ENCODE peak calls at places on chromosome 21, in ten cellular contexts. Q is IMR-90, W is spleen, Y is pancreas, V is heart left ventricle, N is cardiac muscle cell, O is fibroblast of lung, Z is heart right ventricle, L is endodermal cell, X is PC-9. B is an unnamed sample. For H3K4me1 and H3K27me3, the result is how much of the 10 kb centered on the place peaks cover.

GRCh38 chr21:43571976-43572375 is 87.3 kb downstream of the HSF2BP start:
- DNase-seq in Q (no peak), W (no peak), Y (no peak), V (no peak), N (no peak), O (no peak), Z (peak), L (no peak), X (no peak), B (no peak)

GRCh38 chr21:31158789-31159581 is 120.7 kb upstream of the KRTAP19-8 start:
- DNase-seq in Q (peak), W (no peak), Y (no peak), V (no peak), N (no peak), O (peak), Z (no peak), L (peak), X (no peak), B (no peak)

GRCh38 chr21:36859744-36860501 is 106.5 kb downstream of the HLCS start:
- DNase-seq in Q (peak), W (peak), Y (peak), V (peak), N (peak), O (peak), Z (peak), L (peak), X (peak), B (peak)

GRCh38 chr21:26351661-26352060 is 181.1 kb upstream of the APP start:
- DNase-seq in Q (no peak), W (no peak), Y (no peak), V (no peak), N (no peak), O (no peak), Z (no peak), L (no peak), X (no peak), B (no peak)

GRCh38 chr21:41369915-41370839 is 8.3 kb downstream of the MX2 start:
- DNase-seq in Q (no peak), W (peak), Y (peak), V (peak), N (no peak), O (no peak), Z (peak), L (no peak), X (no peak), B (no peak)

GRCh38 chr21:18275740-18276139 is 31.1 kb downstream of the CHODL start:
- DNase-seq in Q (no peak), W (no peak), Y (no peak), V (no peak), N (no peak), O (no peak), Z (no peak), L (no peak), X (no peak), B (no peak)

GRCh38 chr21:35617491-35617890 is 442.8 kb downstream of the SETD4 start:
- DNase-seq in Q (no peak), W (no peak), Y (no peak), V (no peak), N (no peak), O (no peak), Z (no peak), L (no peak), X (no peak), B (no peak)

GRCh38 chr21:16406355-16406754 is 676.6 kb downstream of the USP25 start:
- DNase-seq in Q (no peak), W (no peak), Y (no peak), V (no peak), N (no peak), O (no peak), Z (no peak), L (no peak), X (no peak), B (no peak)

GRCh38 chr21:42687796-42688195 is 34.4 kb downstream of the PDE9A start:
- DNase-seq in Q (no peak), W (peak), Y (no peak), V (peak), N (no peak), O (no peak), Z (no peak), L (no peak), X (no peak), B (no peak)

GRCh38 chr21:46421756-46422555 is 36.7 kb upstream of the DIP2A start:
- DNase-seq in Q (no peak), W (no peak), Y (no peak), V (peak), N (no peak), O (no peak), Z (no peak), L (no peak), X (no peak), B (no peak)

GRCh38 chr21:34205811-34206635 is 132.6 kb downstream of the MRPS6 start:
- DNase-seq in Q (no peak), W (no peak), Y (no peak), V (no peak), N (no peak), O (peak), Z (no peak), L (no peak), X (no peak), B (no peak)

GRCh38 chr21:31750843-31751242 is 18.9 kb upstream of the SCAF4 start:
- DNase-seq in Q (peak), W (no peak), Y (no peak), V (no peak), N (no peak), O (no peak), Z (no peak), L (no peak), X (no peak), B (no peak)

GRCh38 chr21:31103163-31103562 is 64.9 kb upstream of the KRTAP19-8 start:
- DNase-seq in Q (no peak), W (no peak), Y (no peak), V (no peak), N (no peak), O (no peak), Z (no peak), L (no peak), X (no peak), B (no peak)

GRCh38 chr21:27246741-27247140 is 279.9 kb upstream of the ADAMTS5 start:
- DNase-seq in Q (peak), W (no peak), Y (no peak), V (no peak), N (no peak), O (peak), Z (no peak), L (no peak), X (no peak), B (no peak)

GRCh38 chr21:38990424-38990794 is 184.7 kb downstream of the ETS2 start:
- DNase-seq in Q (no peak), W (no peak), Y (no peak), V (no peak), N (no peak), O (no peak), Z (no peak), L (peak), X (no peak), B (no peak)

GRCh38 chr21:27476696-27477095 is 509.8 kb upstream of the ADAMTS5 start:
- DNase-seq in Q (peak), W (no peak), Y (no peak), V (no peak), N (no peak), O (peak), Z (no peak), L (no peak), X (no peak), B (peak)

GRCh38 chr21:32320726-32321125 is 22.1 kb downstream of the MRAP start:
- DNase-seq in Q (no peak), W (no peak), Y (no peak), V (no peak), N (no peak), O (no peak), Z (no peak), L (no peak), X (no peak), B (no peak)

GRCh38 chr21:46552274-46552673 is 52.6 kb downstream of the S100B start:
- DNase-seq in Q (no peak), W (no peak), Y (no peak), V (no peak), N (no peak), O (no peak), Z (no peak), L (no peak), X (no peak), B (no peak)

GRCh38 chr21:42837421-42838211 is 41.7 kb downstream of the WDR4 start:
- DNase-seq in Q (no peak), W (peak), Y (no peak), V (no peak), N (no peak), O (no peak), Z (no peak), L (peak), X (no peak), B (no peak)

GRCh38 chr21:40923361-40923760 is 76.4 kb upstream of the DSCAM start:
- DNase-seq in Q (no peak), W (no peak), Y (no peak), V (no peak), N (no peak), O (no peak), Z (no peak), L (no peak), X (no peak), B (no peak)

GRCh38 chr21:42433946-42434551 is 30.3 kb downstream of the UBASH3A start:
- DNase-seq in Q (no peak), W (peak), Y (no peak), V (no peak), N (no peak), O (no peak), Z (no peak), L (no peak), X (peak), B (no peak)

GRCh38 chr21:33993286-33994231 is 78.0 kb upstream of the ATP5PO start:
- DNase-seq in Q (no peak), W (no peak), Y (no peak), V (no peak), N (no peak), O (no peak), Z (no peak), L (no peak), X (no peak), B (peak)

GRCh38 chr21:39184050-39184980 is 1.1 kb upstream of the PSMG1 start:
- DNase-seq in Q (no peak), W (no peak), Y (no peak), V (no peak), N (peak), O (no peak), Z (no peak), L (no peak), X (no peak), B (no peak)

GRCh38 chr21:36508948-36509347 is 29.0 kb upstream of the CLDN14 start:
- DNase-seq in Q (no peak), W (no peak), Y (no peak), V (no peak), N (no peak), O (no peak), Z (no peak), L (no peak), X (no peak), B (no peak)

GRCh38 chr21:33839167-33839716 is 76.4 kb downstream of the ATP5PO start:
- DNase-seq in Q (no peak), W (peak), Y (no peak), V (no peak), N (no peak), O (no peak), Z (no peak), L (peak), X (no peak), B (no peak)

GRCh38 chr21:16624468-16625102 is 888.3 kb upstream of the CXADR start:
- DNase-seq in Q (no peak), W (no peak), Y (no peak), V (no peak), N (no peak), O (no peak), Z (no peak), L (no peak), X (no peak), B (peak)

GRCh38 chr21:31366825-31367224 is 22.8 kb upstream of the TIAM1 start:
- DNase-seq in Q (peak), W (no peak), Y (no peak), V (no peak), N (no peak), O (peak), Z (no peak), L (no peak), X (peak), B (peak)

GRCh38 chr21:46617267-46618051 is 12.6 kb upstream of the S100B start:
- DNase-seq in Q (peak), W (no peak), Y (no peak), V (no peak), N (no peak), O (peak), Z (no peak), L (no peak), X (no peak), B (no peak)

GRCh38 chr21:39007985-39008384 is 175.3 kb downstream of the PSMG1 start:
- DNase-seq in Q (no peak), W (no peak), Y (no peak), V (no peak), N (no peak), O (no peak), Z (no peak), L (no peak), X (no peak), B (no peak)

GRCh38 chr21:42681296-42682206 is 28.1 kb downstream of the PDE9A start:
- DNase-seq in Q (no peak), W (peak), Y (no peak), V (peak), N (no peak), O (no peak), Z (no peak), L (no peak), X (no peak), B (no peak)

GRCh38 chr21:36282568-36283230 is 37.3 kb upstream of the MORC3 start:
- DNase-seq in Q (peak), W (no peak), Y (no peak), V (no peak), N (no peak), O (peak), Z (no peak), L (no peak), X (no peak), B (no peak)

GRCh38 chr21:16908087-16908486 is 604.8 kb upstream of the CXADR start:
- DNase-seq in Q (no peak), W (no peak), Y (no peak), V (no peak), N (no peak), O (no peak), Z (no peak), L (no peak), X (peak), B (peak)

GRCh38 chr21:31284797-31285397 is 59.2 kb downstream of the TIAM1 start:
- DNase-seq in Q (peak), W (no peak), Y (no peak), V (no peak), N (no peak), O (peak), Z (no peak), L (no peak), X (peak), B (no peak)

GRCh38 chr21:36964832-36965719 is 1.4 kb downstream of the HLCS start:
- DNase-seq in Q (no peak), W (no peak), Y (no peak), V (no peak), N (no peak), O (peak), Z (no peak), L (no peak), X (no peak), B (no peak)

GRCh38 chr21:36246080-36246631 is 73.8 kb upstream of the MORC3 start:
- DNase-seq in Q (no peak), W (no peak), Y (no peak), V (no peak), N (no peak), O (no peak), Z (no peak), L (no peak), X (peak), B (peak)

GRCh38 chr21:15057290-15057689 is 7.5 kb downstream of the NRIP1 start:
- DNase-seq in Q (no peak), W (no peak), Y (no peak), V (no peak), N (peak), O (no peak), Z (no peak), L (peak), X (no peak), B (no peak)
- H3K4me1 ChIP-seq in Q (under half), W (half or more), Y (under half), V (half or more), N (under half), O (under half), Z (half or more), L (under half), X (half or more), B (under half)

DNA sequence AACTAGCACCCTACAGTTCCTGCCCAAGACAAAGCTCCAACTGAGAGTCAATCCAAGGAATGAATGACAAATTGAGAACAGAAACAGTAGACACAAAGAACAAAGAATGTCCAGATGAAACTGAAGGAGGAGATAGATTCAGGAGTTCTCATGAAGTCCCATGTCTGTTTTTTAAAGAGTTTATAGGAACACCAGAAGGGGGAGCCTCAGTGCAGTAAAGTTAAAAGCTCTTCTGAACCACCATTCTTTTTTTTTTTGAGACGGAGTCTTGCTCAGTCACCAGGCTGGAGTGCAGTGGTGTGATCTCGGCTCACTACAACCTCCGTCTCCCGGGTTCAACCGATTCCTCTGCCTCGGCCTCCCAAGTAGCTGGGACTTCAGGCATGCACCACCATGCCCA is 323.6 kb downstream of the MRPL39 start:
- DNase-seq in Q (peak), W (no peak), Y (no peak), V (no peak), N (peak), O (peak), Z (no peak), L (peak), X (no peak), B (no peak)
- TF ChIP-seq CTCF in Q (peak), W (no peak), Y (peak), V (no peak), N (peak), O (peak), Z (peak), L (peak), X (peak), B (no peak)

DNA sequence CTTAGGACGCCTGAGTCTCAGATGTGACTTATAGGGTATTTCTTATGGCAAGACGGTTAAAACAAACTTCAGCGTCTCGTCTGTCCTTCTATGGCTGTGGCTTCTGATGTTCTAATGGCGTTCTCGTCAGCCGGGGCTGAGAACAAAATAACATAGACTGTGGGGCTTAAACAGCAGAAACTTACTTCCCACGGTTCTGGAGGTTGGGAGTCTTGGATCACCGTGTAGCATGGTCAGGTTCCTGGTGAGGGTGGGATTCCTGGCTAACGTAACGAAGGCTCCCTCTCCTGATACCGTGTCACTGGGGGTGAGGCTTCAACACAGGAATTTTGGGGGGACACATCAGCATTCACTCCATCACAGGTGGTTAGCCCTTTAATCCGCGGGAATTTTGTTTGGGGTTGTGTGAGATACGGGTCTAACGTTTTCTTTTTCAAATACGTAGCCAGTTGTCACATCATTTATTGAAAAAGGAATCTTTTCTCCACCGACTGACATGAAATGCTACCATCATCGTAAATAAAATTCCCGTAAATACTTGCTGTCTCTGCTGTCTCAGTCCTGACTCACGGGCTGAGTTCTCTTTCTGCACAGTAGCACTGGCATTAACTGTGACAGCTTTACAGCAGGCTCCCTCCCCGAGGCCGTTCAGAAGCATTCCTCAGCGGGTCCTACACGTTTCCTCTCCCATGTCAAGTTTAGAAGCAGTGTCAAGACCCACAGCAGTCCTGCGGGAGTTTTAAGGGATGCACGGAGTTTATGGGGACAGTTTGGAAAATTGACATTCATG is 8.1 kb upstream of the POFUT2 start:
- DNase-seq in Q (peak), W (no peak), Y (no peak), V (no peak), N (peak), O (peak), Z (no peak), L (peak), X (no peak), B (no peak)
- H3K27me3 ChIP-seq in Q (under half), W (under half), Y (under half), V (under half), N (under half), O (under half), Z (under half), L (under half), X (under half), B (under half)

GRCh38 chr21:45012661-45013270 is 61.6 kb upstream of the ADARB1 start:
- DNase-seq in Q (no peak), W (peak), Y (no peak), V (peak), N (no peak), O (no peak), Z (peak), L (peak), X (no peak), B (no peak)
- H3K4me1 ChIP-seq in Q (under half), W (under half), Y (under half), V (under half), N (under half), O (under half), Z (under half), L (under half), X (under half), B (under half)

GRCh38 chr21:29104239-29104708 is 26.2 kb upstream of the MAP3K7CL start:
- DNase-seq in Q (peak), W (no peak), Y (no peak), V (no peak), N (no peak), O (no peak), Z (no peak), L (no peak), X (no peak), B (no peak)
- TF ChIP-seq CTCF in Q (no peak), W (no peak), Y (no peak), V (no peak), N (no peak), O (no peak), Z (no peak), L (no peak), X (no peak), B (no peak)

DNA sequence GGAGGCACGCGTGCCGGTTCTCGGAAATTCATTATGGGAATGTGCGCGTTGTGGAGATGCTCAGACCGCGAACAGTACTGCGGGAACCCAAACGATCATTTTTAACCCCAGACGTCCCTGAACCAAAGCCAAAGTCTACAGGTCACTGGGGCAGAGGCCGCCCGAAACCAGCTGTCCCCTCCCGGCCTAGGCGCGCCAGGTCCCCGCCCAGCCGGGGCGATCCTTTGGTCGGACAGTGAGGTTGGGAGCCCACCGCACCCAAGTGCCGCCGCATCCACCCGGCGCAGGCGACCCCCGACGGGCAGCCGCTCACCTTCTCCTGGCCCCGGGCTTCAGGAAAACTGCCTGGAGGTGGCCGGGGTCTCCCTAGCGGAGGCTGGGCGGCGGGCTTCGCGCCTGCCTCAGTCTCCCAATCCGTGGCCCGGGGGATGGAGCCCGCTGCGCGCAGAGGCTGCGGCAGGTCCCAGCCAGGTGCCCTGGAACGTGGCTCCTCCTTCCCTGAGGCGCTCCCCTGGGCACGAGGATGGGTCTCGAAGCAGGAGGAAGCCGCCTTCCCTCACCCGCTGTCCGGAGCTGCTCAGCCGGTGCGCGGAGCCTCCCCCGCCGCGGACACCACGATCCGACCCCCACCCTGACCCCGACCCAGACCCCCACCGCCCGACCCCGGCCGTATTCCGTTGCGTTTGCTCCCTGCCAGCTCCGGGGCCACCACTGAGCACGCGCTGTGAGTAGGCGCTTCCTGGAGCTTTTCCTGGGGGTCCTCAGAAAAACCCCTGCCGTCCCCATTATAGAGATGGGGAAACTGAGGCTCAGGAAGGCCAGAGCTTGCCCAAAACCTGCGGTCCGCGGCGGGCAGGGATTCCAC is 8.1 kb upstream of the SLX9 start:
- DNase-seq in Q (no peak), W (peak), Y (peak), V (peak), N (no peak), O (no peak), Z (no peak), L (peak), X (no peak), B (no peak)
- H3K27me3 ChIP-seq in Q (half or more), W (under half), Y (under half), V (under half), N (half or more), O (under half), Z (under half), L (half or more), X (under half), B (under half)

B was measured in thyroid gland.